ENCODE peak calls at places on chromosome 1, in seven cellular contexts. S is NCI-H2081; C is IMR-90; M is left colon; L is effector memory CD8-positive, alpha-beta T cell; N is amniotic epithelial cell; G is stimulated activated CD4-positive, alpha-beta T cell treated with anti-CD3 and anti-CD28 coated beads, Interleukin-1b, Interleukin-23, amount 100 ng/mL, for 4 hours. O is an unnamed sample.

GRCh38 chr1:209057083-209057482 is 526.4 kb upstream of the CAMK1G start:
- DNase-seq in S (no peak), C (no peak), M (no peak), L (no peak), N (no peak), G (no peak), O (no peak)

GRCh38 chr1:116990612-116991151 is 10.9 kb upstream of the CD101 start:
- DNase-seq in S (no peak), C (peak), M (no peak), L (no peak), N (peak), G (no peak), O (no peak)

GRCh38 chr1:177561436-177561835 is 390.7 kb downstream of the BRINP2 start:
- DNase-seq in S (no peak), C (no peak), M (no peak), L (no peak), N (no peak), G (no peak), O (no peak)

GRCh38 chr1:48236716-48237470 is 14.4 kb downstream of the SLC5A9 start:
- DNase-seq in S (peak), C (peak), M (no peak), L (peak), N (peak), G (no peak), O (peak)

GRCh38 chr1:184806296-184806721 is 51.7 kb upstream of the EDEM3 start:
- DNase-seq in S (no peak), C (no peak), M (no peak), L (no peak), N (no peak), G (no peak), O (no peak)

GRCh38 chr1:31815752-31816484 is at the start of gene SPOCD1:
- DNase-seq in S (peak), C (peak), M (peak), L (peak), N (peak), G (peak), O (peak)

GRCh38 chr1:56148466-56149193 is 430.7 kb downstream of the PLPP3 start:
- DNase-seq in S (no peak), C (no peak), M (no peak), L (no peak), N (no peak), G (no peak), O (no peak)

GRCh38 chr1:243216741-243217140 is 38.3 kb downstream of the CEP170 start:
- DNase-seq in S (no peak), C (peak), M (no peak), L (no peak), N (peak), G (no peak), O (no peak)

GRCh38 chr1:245489838-245490237 is 335.1 kb downstream of the KIF26B start:
- DNase-seq in S (no peak), C (no peak), M (no peak), L (no peak), N (no peak), G (no peak), O (no peak)

O was measured in osteocyte.